ENCODE peak calls at places on chromosomes 12 and 14, in nine cellular contexts. G, B, E, N, Y, L, K, F and P are unnamed samples. For H3K36me3, the result is how much of the 10 kb centered on the place peaks cover.

GRCh38 chr12:48000878-48001321 is 3.4 kb downstream of the COL2A1 start:
- DNase-seq in F (no peak), Y (peak), K (peak), G (no peak), E (no peak), B (no peak), N (peak), L (peak), P (peak)

GRCh38 chr12:121223283-121223946 is 13.5 kb downstream of the P2RX4 start:
- DNase-seq in Y (no peak), L (no peak), K (peak), N (no peak), B (no peak), F (no peak), G (peak), E (peak), P (no peak)

GRCh38 chr12:116476227-116476852 is 82.8 kb upstream of the MAP1LC3B2 start:
- DNase-seq in F (no peak), K (no peak), L (no peak), Y (no peak), B (no peak), E (peak), G (no peak), N (no peak), P (no peak)

GRCh38 chr12:64566882-64567517 is 43.3 kb upstream of the RASSF3 start:
- DNase-seq in N (no peak), Y (no peak), K (peak), F (no peak), E (no peak), B (no peak), L (no peak), G (no peak), P (no peak)

GRCh38 chr14:49173765-49174373 is 412.3 kb downstream of the RPS29 start:
- DNase-seq in E (peak), L (peak), K (peak), F (no peak), Y (no peak), B (no peak), G (no peak), N (no peak), P (peak)

GRCh38 chr14:81418057-81418790 is 18.1 kb upstream of the STON2 start:
- DNase-seq in B (no peak), Y (no peak), L (no peak), K (no peak), F (no peak), N (no peak), G (no peak), E (no peak), P (no peak)

GRCh38 chr12:14384783-14385638 is 19.5 kb downstream of the ATF7IP start:
- DNase-seq in Y (peak), G (peak), L (peak), B (peak), N (peak), K (peak), E (peak), F (no peak), P (peak)

GRCh38 chr14:51564986-51565604 is 86.6 kb upstream of the FRMD6 start:
- DNase-seq in K (no peak), E (no peak), N (peak), Y (no peak), G (no peak), B (no peak), L (no peak), F (no peak), P (no peak)

GRCh38 chr12:44960856-44961255 is 84.7 kb upstream of the NELL2 start:
- DNase-seq in G (no peak), Y (no peak), F (no peak), N (no peak), B (no peak), K (peak), L (no peak), E (no peak), P (no peak)

GRCh38 chr14:64761441-64762043 is 57.3 kb downstream of the PLEKHG3 start:
- DNase-seq in L (no peak), K (no peak), F (no peak), E (peak), N (no peak), B (peak), Y (peak), G (no peak), P (no peak)

GRCh38 chr12:93145086-93145485 is 216.0 kb upstream of the EEA1 start:
- DNase-seq in E (no peak), Y (no peak), N (no peak), F (no peak), B (no peak), K (no peak), L (no peak), G (no peak), P (no peak)

GRCh38 chr14:52911904-52912303 is 38.9 kb downstream of the FERMT2 start:
- DNase-seq in Y (no peak), G (no peak), N (no peak), E (no peak), K (no peak), L (no peak), F (no peak), B (no peak), P (no peak)

GRCh38 chr12:2094597-2094996 is 41.8 kb downstream of the CACNA1C start:
- DNase-seq in L (no peak), E (no peak), N (no peak), Y (no peak), G (no peak), F (no peak), B (no peak), K (no peak), P (no peak)

GRCh38 chr12:98399532-98399931 is 115.9 kb upstream of the TMPO start:
- DNase-seq in Y (no peak), E (no peak), B (no peak), L (peak), N (no peak), F (no peak), G (no peak), K (peak), P (no peak)

GRCh38 chr12:112584266-112584722 is 165.5 kb downstream of the PTPN11 start:
- DNase-seq in K (peak), G (no peak), L (no peak), F (no peak), B (no peak), N (no peak), E (no peak), Y (no peak), P (no peak)

GRCh38 chr12:104805186-104805585 is 152.9 kb downstream of the SLC41A2 start:
- DNase-seq in B (no peak), F (no peak), N (no peak), L (no peak), G (no peak), E (no peak), Y (no peak), K (no peak), P (no peak)

GRCh38 chr12:24135158-24135850 is 185.8 kb upstream of the SOX5 start:
- DNase-seq in E (no peak), K (no peak), B (no peak), Y (no peak), G (no peak), N (no peak), F (no peak), L (no peak), P (no peak)

GRCh38 chr12:2372178-2372577 is 319.4 kb downstream of the CACNA1C start:
- DNase-seq in F (no peak), L (no peak), K (peak), G (no peak), Y (peak), B (no peak), N (no peak), E (no peak), P (no peak)

GRCh38 chr12:4273651-4274395 is at the start of gene CCND2:
- DNase-seq in K (peak), B (peak), N (peak), Y (peak), L (peak), F (peak), G (peak), E (peak), P (peak)

GRCh38 chr12:49804821-49805220 is 23.4 kb downstream of the NCKAP5L start:
- DNase-seq in L (no peak), F (no peak), E (no peak), B (no peak), N (no peak), K (no peak), G (no peak), Y (no peak), P (no peak)

GRCh38 chr14:53167602-53168328 is 14.6 kb upstream of the DDHD1 start:
- DNase-seq in E (no peak), G (no peak), B (no peak), K (no peak), L (no peak), F (no peak), N (no peak), Y (no peak), P (no peak)

GRCh38 chr14:21990116-21990515 is 316.5 kb upstream of the OR4E1 start:
- DNase-seq in G (peak), L (no peak), Y (no peak), F (no peak), E (no peak), B (no peak), K (no peak), N (no peak), P (no peak)

GRCh38 chr12:57518920-57519757 is 1.2 kb downstream of the DDIT3 start:
- DNase-seq in K (no peak), L (peak), F (no peak), E (peak), N (peak), G (no peak), B (peak), Y (peak), P (peak)

GRCh38 chr14:53011053-53011462 is 60.2 kb upstream of the FERMT2 start:
- DNase-seq in B (peak), N (peak), F (peak), Y (peak), G (no peak), E (peak), L (peak), K (peak), P (peak)

GRCh38 chr14:80787876-80788275 is 153.7 kb downstream of the CEP128 start:
- DNase-seq in N (no peak), E (no peak), F (no peak), B (no peak), L (no peak), K (no peak), Y (no peak), G (no peak), P (no peak)

GRCh38 chr12:47824629-47825028 is 4.9 kb upstream of the HDAC7 start:
- DNase-seq in E (no peak), F (no peak), N (no peak), Y (no peak), L (no peak), B (no peak), G (no peak), K (no peak), P (no peak)

GRCh38 chr14:71013551-71014192 is 106.4 kb downstream of the PCNX1 start:
- DNase-seq in Y (no peak), K (no peak), E (no peak), L (no peak), B (no peak), N (no peak), G (no peak), F (no peak), P (no peak)
- H3K36me3 ChIP-seq in Y (under half), K (half or more), E (under half), L (under half), B (under half), N (under half), G (under half), F (under half), P (under half)

GRCh38 chr12:46363582-46364299 is 8.8 kb downstream of the SLC38A2 start:
- DNase-seq in N (no peak), G (no peak), B (no peak), Y (no peak), F (no peak), K (no peak), L (no peak), E (no peak), P (no peak)

GRCh38 chr12:46365951-46366379 is 6.6 kb downstream of the SLC38A2 start:
- DNase-seq in N (no peak), F (no peak), L (no peak), Y (no peak), K (no peak), B (no peak), E (no peak), G (no peak), P (no peak)

GRCh38 chr12:46364777-46365580 is 7.6 kb downstream of the SLC38A2 start:
- DNase-seq in B (peak), F (peak), N (no peak), Y (no peak), L (peak), G (no peak), E (peak), K (no peak), P (no peak)

GRCh38 chr12:46362895-46363581 is 9.5 kb downstream of the SLC38A2 start:
- DNase-seq in Y (no peak), F (no peak), N (no peak), E (no peak), L (no peak), K (no peak), B (no peak), G (no peak), P (no peak)

GRCh38 chr12:46364300-46364696 is 8.3 kb downstream of the SLC38A2 start:
- DNase-seq in Y (no peak), N (no peak), G (no peak), E (no peak), K (no peak), B (no peak), F (no peak), L (no peak), P (no peak)
- H3K36me3 ChIP-seq in Y (half or more), N (under half), G (half or more), E (under half), K (half or more), B (under half), F (under half), L (under half), P (half or more)

DNA sequence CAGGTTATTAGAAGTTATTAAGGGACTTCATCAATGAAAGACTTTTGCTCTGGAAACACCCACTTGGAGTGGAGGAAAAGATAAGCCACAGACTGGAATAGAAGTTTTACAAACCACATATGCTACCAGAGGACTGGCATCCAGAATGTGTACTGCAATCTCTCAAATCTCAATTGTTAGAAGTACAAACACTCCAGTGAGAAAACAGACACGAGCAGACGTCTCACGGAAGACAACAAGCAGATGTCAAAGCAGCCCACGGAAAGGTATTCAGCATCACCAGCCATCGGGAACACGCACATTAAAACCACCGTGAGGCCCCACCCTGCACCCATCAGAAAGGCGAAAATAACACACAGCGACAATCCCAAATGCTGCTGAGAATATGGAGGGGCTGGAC is 132.1 kb upstream of the SFSWAP start:
- DNase-seq in Y (no peak), L (no peak), F (no peak), B (no peak), G (no peak), K (no peak), N (no peak), E (no peak), P (no peak)
- H3K36me3 ChIP-seq in Y (under half), L (under half), F (under half), B (under half), G (under half), K (under half), N (under half), E (under half), P (under half)

DNA sequence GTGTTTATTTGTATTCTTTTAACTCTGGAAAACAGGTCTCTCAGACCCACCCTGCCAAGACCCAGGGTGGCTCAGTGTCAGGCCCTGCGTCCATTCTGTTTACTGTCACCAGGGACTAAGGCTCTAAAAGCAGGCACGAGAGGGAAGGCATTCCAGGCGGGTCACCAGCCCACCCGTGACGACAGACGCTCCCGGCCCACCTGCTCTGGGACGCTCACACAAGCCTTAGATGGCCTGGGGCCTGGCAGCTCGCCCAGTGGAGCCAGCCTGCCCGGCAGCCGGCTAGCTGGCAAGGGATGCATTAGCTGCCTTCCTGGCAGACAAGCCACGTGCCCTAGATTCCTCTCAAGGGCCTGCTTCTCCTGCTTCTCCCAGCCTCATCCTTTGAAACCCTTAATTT is 9.2 kb upstream of the NUAK1 start:
- DNase-seq in N (peak), E (peak), K (peak), Y (peak), G (no peak), F (no peak), B (no peak), L (peak), P (peak)
- H3K36me3 ChIP-seq in N (under half), E (under half), K (under half), Y (under half), G (under half), F (under half), B (under half), L (under half), P (under half)

DNA sequence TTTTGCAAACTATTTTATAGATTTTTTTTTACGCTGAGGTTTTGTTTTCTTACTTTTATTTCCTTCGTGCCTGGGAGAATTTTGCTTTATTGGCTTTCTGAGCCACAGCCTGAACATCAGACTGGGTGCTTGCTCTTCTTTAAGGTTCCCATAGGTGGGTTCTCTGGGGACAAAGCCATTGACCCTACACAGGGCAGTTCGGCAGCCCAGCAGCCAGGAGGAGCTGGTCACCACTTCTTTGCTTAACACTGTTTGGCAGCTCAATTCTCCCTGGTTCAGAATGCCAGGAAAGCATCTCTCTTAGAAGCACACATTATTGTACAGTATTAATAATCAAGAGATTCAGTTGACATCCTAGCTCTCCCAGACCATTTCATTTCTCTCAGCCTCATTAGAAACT is 140.8 kb upstream of the NEDD1 start:
- DNase-seq in B (no peak), F (no peak), E (no peak), K (peak), L (no peak), Y (no peak), N (no peak), G (no peak), P (no peak)
- H3K36me3 ChIP-seq in B (under half), F (under half), E (under half), K (under half), L (under half), Y (under half), N (under half), G (under half), P (under half)

GRCh38 chr12:54527631-54527929 is 21.8 kb upstream of the PDE1B start:
- DNase-seq in F (no peak), Y (no peak), G (no peak), K (peak), N (no peak), L (no peak), B (no peak), E (no peak), P (no peak)
- H3K36me3 ChIP-seq in F (under half), Y (under half), G (half or more), K (under half), N (under half), L (under half), B (under half), E (under half), P (under half)